ENCODE peak calls at places on chromosomes 12 and 14, in ten cellular contexts. X, B, W, Y, E, N, R, O, J and L are unnamed samples.

GRCh38 chr12:26646571-26646970 is 186.4 kb downstream of the ITPR2 start:
- DNase-seq in N (no peak), Y (no peak), J (no peak), E (no peak), X (no peak), R (no peak), O (no peak), B (no peak), W (no peak), L (no peak)

GRCh38 chr14:71753976-71754375 is 178.3 kb upstream of the RGS6 start:
- DNase-seq in E (no peak), N (no peak), O (no peak), J (no peak), W (no peak), X (no peak), R (no peak), Y (no peak), B (no peak), L (no peak)

GRCh38 chr14:54600685-54601084 is 33.8 kb downstream of the SAMD4A start:
- DNase-seq in X (no peak), O (no peak), R (no peak), E (no peak), Y (no peak), B (no peak), N (no peak), W (no peak), J (no peak), L (no peak)

GRCh38 chr14:99548285-99548684 is 55.7 kb downstream of the CCDC85C start:
- DNase-seq in N (no peak), O (no peak), W (no peak), J (no peak), B (no peak), Y (no peak), E (peak), R (no peak), X (no peak), L (no peak)

GRCh38 chr12:11826607-11827006 is 177.1 kb downstream of the ETV6 start:
- DNase-seq in B (no peak), O (no peak), J (no peak), X (no peak), Y (no peak), N (no peak), E (no peak), W (no peak), R (no peak), L (no peak)

GRCh38 chr14:64671591-64671990 is 32.6 kb upstream of the PLEKHG3 start:
- DNase-seq in X (peak), J (peak), N (peak), R (no peak), B (peak), Y (no peak), W (peak), E (peak), O (no peak), L (no peak)

GRCh38 chr12:67855103-67855502 is 134.1 kb upstream of the IFNG-AS1 start:
- DNase-seq in J (no peak), Y (no peak), X (no peak), R (no peak), B (no peak), W (no peak), N (no peak), O (no peak), E (no peak), L (no peak)

GRCh38 chr12:6097384-6097783 is 27.1 kb downstream of the VWF start:
- DNase-seq in B (no peak), R (no peak), O (no peak), W (no peak), Y (no peak), N (no peak), J (peak), E (no peak), X (no peak), L (no peak)

GRCh38 chr14:30243805-30244204 is 315.2 kb upstream of the G2E3 start:
- DNase-seq in R (no peak), Y (no peak), E (peak), N (no peak), O (no peak), X (no peak), W (no peak), J (peak), B (no peak), L (no peak)

GRCh38 chr12:47097276-47097896 is 17.6 kb upstream of the AMIGO2 start:
- DNase-seq in N (no peak), W (peak), X (peak), O (no peak), R (no peak), B (no peak), J (no peak), E (peak), Y (no peak), L (no peak)

GRCh38 chr12:90102957-90103652 is 394.5 kb upstream of the ATP2B1 start:
- DNase-seq in J (no peak), N (peak), W (peak), R (no peak), O (no peak), B (peak), X (peak), E (peak), Y (peak), L (no peak)